ENCODE peak calls at places on chromosomes 2 and 18, in seven cellular contexts. I is psoas muscle; N is Karpas-422; R is cardiac muscle cell; M is CD4-positive, alpha-beta T cell; Z is heart left ventricle; Q is thyroid gland. X is an unnamed sample.
A peak's percentile ranks its signal among the peaks of the same experiment; 100 is the strongest.

GRCh38 chr18:59820663-59821062 is 79.1 kb upstream of the PMAIP1 start:
- DNase-seq in Q (no peak), M (no peak), I (no peak), N (no peak), Z (no peak), R (peak; percentile 48), X (no peak)

GRCh38 chr2:68734176-68734575 is 435 bp upstream of the ARHGAP25 start:
- DNase-seq in R (no peak), N (peak; percentile 70), I (no peak), M (no peak), Q (no peak), Z (no peak), X (no peak)

GRCh38 chr2:132586835-132587234 is 83.2 kb downstream of the LYPD1 start:
- DNase-seq in M (no peak), Z (no peak), R (no peak), I (no peak), Q (no peak), N (no peak), X (no peak)

GRCh38 chr18:59927246-59927825 is 27.5 kb downstream of the PMAIP1 start:
- DNase-seq in I (no peak), R (peak; percentile 52), Q (no peak), N (no peak), Z (no peak), M (no peak), X (no peak)

GRCh38 chr18:76953186-76953982 is 131.0 kb downstream of the ZNF236 start:
- DNase-seq in Q (peak; percentile 98), R (peak; percentile 63), Z (peak; percentile 80), I (peak; percentile 61), M (no peak), N (no peak), X (peak; percentile 21)

GRCh38 chr18:23964282-23965238 is 50.0 kb upstream of the TTC39C start:
- DNase-seq in Q (no peak), R (no peak), M (peak; percentile 40), I (no peak), N (peak; percentile 59), Z (no peak), X (no peak)

GRCh38 chr2:157748371-157749132 is 119.9 kb upstream of the ACVR1C start:
- DNase-seq in M (no peak), Q (no peak), N (no peak), I (no peak), Z (no peak), R (peak; percentile 10), X (no peak)

GRCh38 chr2:189134485-189134884 is 45.1 kb downstream of the COL5A2 start:
- DNase-seq in N (no peak), Z (no peak), M (no peak), I (no peak), Q (no peak), R (no peak), X (no peak)

GRCh38 chr2:163119964-163120363 is 281.4 kb upstream of the KCNH7 start:
- DNase-seq in R (peak; percentile 1), Q (no peak), N (no peak), M (no peak), I (no peak), Z (no peak), X (no peak)

GRCh38 chr2:134739261-134739878 is 20.6 kb upstream of the TMEM163 start:
- DNase-seq in Z (no peak), I (no peak), Q (no peak), R (no peak), N (peak; percentile 89), M (no peak), X (no peak)

GRCh38 chr18:48695671-48696070 is 156.8 kb downstream of the CTIF start:
- DNase-seq in I (no peak), M (no peak), Q (no peak), R (no peak), Z (no peak), N (no peak), X (no peak)

GRCh38 chr2:138601438-138602165 is 100.0 kb downstream of the SPOPL start:
- DNase-seq in Q (no peak), N (no peak), M (no peak), Z (no peak), I (no peak), R (no peak), X (no peak)

GRCh38 chr2:215411941-215412743 is 23.7 kb downstream of the FN1 start:
- DNase-seq in M (no peak), Q (no peak), I (no peak), Z (no peak), R (no peak), N (no peak), X (no peak)

GRCh38 chr2:147108553-147108952 is 736.3 kb upstream of the ACVR2A start:
- DNase-seq in Q (no peak), N (no peak), Z (no peak), I (no peak), R (peak; percentile 27), M (no peak), X (no peak)

GRCh38 chr18:12012697-12013096 is 31.4 kb downstream of the IMPA2 start:
- DNase-seq in M (no peak), R (no peak), Q (peak; percentile 38), I (no peak), N (no peak), Z (no peak), X (no peak)

GRCh38 chr2:84940836-84941412 is 30.0 kb upstream of the KCMF1 start:
- DNase-seq in N (peak; percentile 46), I (no peak), M (no peak), Q (no peak), R (no peak), Z (no peak), X (no peak)

GRCh38 chr2:150878347-150878746 is 383.3 kb downstream of the RBM43 start:
- DNase-seq in R (no peak), N (no peak), I (no peak), Z (no peak), M (no peak), Q (no peak), X (no peak)

GRCh38 chr2:24110660-24111303 is 12.4 kb downstream of the PFN4 start:
- DNase-seq in Q (no peak), Z (no peak), I (no peak), R (no peak), M (no peak), N (peak; percentile 37), X (no peak)

GRCh38 chr2:25700221-25700660 is 26.9 kb upstream of the DTNB start:
- DNase-seq in M (no peak), N (peak; percentile 77), Q (peak; percentile 29), I (no peak), Z (no peak), R (peak; percentile 53), X (peak; percentile 11)

GRCh38 chr18:48627216-48627615 is 88.4 kb downstream of the CTIF start:
- DNase-seq in R (no peak), I (no peak), Z (no peak), Q (no peak), M (no peak), N (peak; percentile 9), X (no peak)

GRCh38 chr2:220469201-220469600 is 841.8 kb downstream of the SLC4A3 start:
- DNase-seq in Z (no peak), Q (no peak), M (no peak), R (peak; percentile 34), I (no peak), N (no peak), X (no peak)

GRCh38 chr18:76721207-76721996 is 101.0 kb upstream of the ZNF236 start:
- DNase-seq in R (no peak), I (no peak), N (no peak), Q (no peak), M (peak; percentile 47), Z (no peak), X (no peak)

GRCh38 chr2:120750488-120751210 is 15.0 kb downstream of the GLI2 start:
- DNase-seq in M (no peak), Z (peak; percentile 30), Q (no peak), I (no peak), N (no peak), R (no peak), X (no peak)
- H3K27ac ChIP-seq in M (no peak overlapping the region), Z (no peak overlapping the region), Q (no peak overlapping the region), I (no peak overlapping the region), N (no peak overlapping the region), R (peak overlapping the region; percentile 65), X (peak overlapping the region; percentile 13)

GRCh38 chr2:200253631-200254030 is 52.9 kb upstream of the SPATS2L start:
- DNase-seq in M (no peak), Z (no peak), I (no peak), Q (peak; percentile 45), R (peak; percentile 43), N (no peak), X (no peak)
- H3K27ac ChIP-seq in M (no peak overlapping the region), Z (no peak overlapping the region), I (no peak overlapping the region), Q (no peak overlapping the region), R (no peak overlapping the region), N (no peak overlapping the region), X (no peak overlapping the region)

GRCh38 chr2:191018663-191019119 is 4.7 kb upstream of the STAT1 start:
- DNase-seq in I (no peak), Q (no peak), N (no peak), M (no peak), R (no peak), Z (no peak), X (no peak)
- H3K27ac ChIP-seq in I (no peak overlapping the region), Q (no peak overlapping the region), N (no peak overlapping the region), M (peak overlapping the region; percentile 4), R (no peak overlapping the region), Z (no peak overlapping the region), X (no peak overlapping the region)

GRCh38 chr2:128874608-128875007 is 555.9 kb upstream of the HS6ST1 start:
- DNase-seq in Z (no peak), N (no peak), R (no peak), Q (no peak), I (no peak), M (no peak), X (no peak)

GRCh38 chr2:128879161-128879560 is 560.5 kb upstream of the HS6ST1 start:
- DNase-seq in N (no peak), Z (no peak), I (no peak), R (no peak), Q (no peak), M (no peak), X (no peak)
- H3K27ac ChIP-seq in N (no peak overlapping the region), Z (no peak overlapping the region), I (no peak overlapping the region), R (no peak overlapping the region), Q (no peak overlapping the region), M (no peak overlapping the region), X (no peak overlapping the region)

X was measured in caudate nucleus.